ENCODE peak calls at places on chromosomes 4 and X, in eight cellular contexts. One of them, this sample, is unnamed.

GRCh38 chrX:154986826-154987575 is 35.5 kb downstream of the F8 start:
- DNase-seq in stomach: no peak
- DNase-seq in RWPE2: no peak
- DNase-seq in BJ: no peak
- DNase-seq in IMR-90: no peak
- DNase-seq in neural progenitor cell: no peak
- DNase-seq in AG10803: peak
- DNase-seq in GM23338: no peak
- DNase-seq in this sample: no peak

GRCh38 chr4:31791666-31792065 is 1071.5 kb downstream of the PCDH7 start:
- DNase-seq in GM23338: no peak
- DNase-seq in stomach: no peak
- DNase-seq in neural progenitor cell: peak
- DNase-seq in RWPE2: no peak
- DNase-seq in BJ: no peak
- DNase-seq in AG10803: no peak
- DNase-seq in IMR-90: no peak
- DNase-seq in this sample: no peak

GRCh38 chrX:7088968-7089615 is 58.4 kb upstream of the STS start:
- DNase-seq in RWPE2: no peak
- DNase-seq in neural progenitor cell: peak
- DNase-seq in IMR-90: no peak
- DNase-seq in stomach: no peak
- DNase-seq in AG10803: no peak
- DNase-seq in BJ: no peak
- DNase-seq in GM23338: peak
- DNase-seq in this sample: no peak

GRCh38 chr4:159360549-159360948 is 257.7 kb downstream of the RAPGEF2 start:
- DNase-seq in stomach: no peak
- DNase-seq in GM23338: no peak
- DNase-seq in AG10803: peak
- DNase-seq in neural progenitor cell: no peak
- DNase-seq in IMR-90: peak
- DNase-seq in BJ: peak
- DNase-seq in RWPE2: no peak
- DNase-seq in this sample: peak

GRCh38 chr4:28362169-28362568 is 1501.5 kb downstream of the STIM2 start:
- DNase-seq in RWPE2: no peak
- DNase-seq in IMR-90: no peak
- DNase-seq in neural progenitor cell: no peak
- DNase-seq in BJ: no peak
- DNase-seq in GM23338: no peak
- DNase-seq in stomach: no peak
- DNase-seq in AG10803: no peak
- DNase-seq in this sample: no peak

GRCh38 chrX:23788521-23788920 is 5.5 kb downstream of the SAT1 start:
- DNase-seq in GM23338: no peak
- DNase-seq in stomach: no peak
- DNase-seq in BJ: no peak
- DNase-seq in RWPE2: no peak
- DNase-seq in IMR-90: no peak
- DNase-seq in neural progenitor cell: no peak
- DNase-seq in AG10803: no peak
- DNase-seq in this sample: no peak

GRCh38 chr4:176999943-177000543 is 207.3 kb upstream of the VEGFC start:
- DNase-seq in stomach: no peak
- DNase-seq in AG10803: no peak
- DNase-seq in RWPE2: no peak
- DNase-seq in IMR-90: no peak
- DNase-seq in neural progenitor cell: no peak
- DNase-seq in GM23338: peak
- DNase-seq in BJ: no peak
- DNase-seq in this sample: no peak

GRCh38 chr4:118035309-118035708 is 1.0 kb downstream of the NDST3 start:
- DNase-seq in GM23338: no peak
- DNase-seq in RWPE2: no peak
- DNase-seq in neural progenitor cell: no peak
- DNase-seq in AG10803: no peak
- DNase-seq in IMR-90: no peak
- DNase-seq in BJ: no peak
- DNase-seq in stomach: no peak
- DNase-seq in this sample: no peak

GRCh38 chr4:167234388-167234881 is at the start of gene SPOCK3:
- DNase-seq in neural progenitor cell: peak
- DNase-seq in AG10803: peak
- DNase-seq in BJ: no peak
- DNase-seq in IMR-90: no peak
- DNase-seq in stomach: peak
- DNase-seq in RWPE2: peak
- DNase-seq in GM23338: peak
- DNase-seq in this sample: peak

DNA sequence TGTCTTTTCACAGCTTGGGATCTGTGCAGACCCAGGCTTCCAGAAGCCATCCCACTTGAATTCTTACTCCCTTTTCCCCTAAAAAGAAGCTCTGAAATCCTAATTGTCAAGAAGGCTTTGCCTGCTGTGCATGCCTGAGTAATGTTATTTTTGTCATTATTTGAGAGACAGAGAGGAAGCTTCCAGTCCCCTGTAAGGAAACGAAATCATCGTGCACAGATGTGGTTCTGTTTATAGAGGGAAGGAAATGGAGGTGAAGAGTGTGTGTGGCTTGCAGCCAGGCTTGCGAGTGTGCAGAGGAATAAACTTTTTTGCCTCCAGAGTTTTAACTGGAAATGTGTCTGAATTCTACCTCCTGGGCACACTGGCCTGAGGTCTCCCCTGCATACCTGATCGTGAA is 70.2 kb downstream of the TBL1X start:
- DNase-seq in AG10803: no peak
- DNase-seq in GM23338: no peak
- DNase-seq in stomach: no peak
- DNase-seq in IMR-90: peak
- DNase-seq in BJ: no peak
- DNase-seq in neural progenitor cell: no peak
- DNase-seq in RWPE2: no peak
- DNase-seq in this sample: no peak
- H3K4me3 ChIP-seq in AG10803: no peak
- H3K4me3 ChIP-seq in GM23338: no peak
- H3K4me3 ChIP-seq in stomach: no peak
- H3K4me3 ChIP-seq in IMR-90: no peak
- H3K4me3 ChIP-seq in BJ: no peak
- H3K4me3 ChIP-seq in neural progenitor cell: peak
- H3K4me3 ChIP-seq in RWPE2: no peak
- H3K4me3 ChIP-seq in this sample: no peak

GRCh38 chr4:72280252-72280651 is 248.5 kb downstream of the NPFFR2 start:
- DNase-seq in GM23338: no peak
- DNase-seq in stomach: no peak
- DNase-seq in IMR-90: no peak
- DNase-seq in neural progenitor cell: no peak
- DNase-seq in BJ: no peak
- DNase-seq in AG10803: no peak
- DNase-seq in RWPE2: no peak
- DNase-seq in this sample: no peak

GRCh38 chr4:72286185-72286584 is 254.4 kb downstream of the NPFFR2 start:
- DNase-seq in GM23338: peak
- DNase-seq in IMR-90: peak
- DNase-seq in AG10803: peak
- DNase-seq in BJ: no peak
- DNase-seq in RWPE2: no peak
- DNase-seq in neural progenitor cell: no peak
- DNase-seq in stomach: no peak
- DNase-seq in this sample: peak

GRCh38 chr4:72283357-72283756 is 251.6 kb downstream of the NPFFR2 start:
- DNase-seq in AG10803: no peak
- DNase-seq in IMR-90: no peak
- DNase-seq in BJ: no peak
- DNase-seq in stomach: no peak
- DNase-seq in GM23338: peak
- DNase-seq in RWPE2: no peak
- DNase-seq in neural progenitor cell: no peak
- DNase-seq in this sample: no peak
- TF ChIP-seq CTCF in AG10803: no peak
- TF ChIP-seq CTCF in IMR-90: no peak
- TF ChIP-seq CTCF in BJ: no peak
- TF ChIP-seq CTCF in stomach: no peak
- TF ChIP-seq CTCF in GM23338: no peak
- TF ChIP-seq CTCF in RWPE2: no peak
- TF ChIP-seq CTCF in neural progenitor cell: no peak
- TF ChIP-seq CTCF in this sample: no peak

GRCh38 chrX:41457618-41458192 is 10.6 kb downstream of the NYX start:
- DNase-seq in RWPE2: no peak
- DNase-seq in BJ: no peak
- DNase-seq in IMR-90: no peak
- DNase-seq in stomach: no peak
- DNase-seq in AG10803: no peak
- DNase-seq in GM23338: peak
- DNase-seq in neural progenitor cell: no peak
- DNase-seq in this sample: no peak
- H3K4me3 ChIP-seq in RWPE2: no peak
- H3K4me3 ChIP-seq in BJ: no peak
- H3K4me3 ChIP-seq in IMR-90: no peak
- H3K4me3 ChIP-seq in stomach: no peak
- H3K4me3 ChIP-seq in AG10803: no peak
- H3K4me3 ChIP-seq in GM23338: no peak
- H3K4me3 ChIP-seq in neural progenitor cell: no peak
- H3K4me3 ChIP-seq in this sample: no peak

DNA sequence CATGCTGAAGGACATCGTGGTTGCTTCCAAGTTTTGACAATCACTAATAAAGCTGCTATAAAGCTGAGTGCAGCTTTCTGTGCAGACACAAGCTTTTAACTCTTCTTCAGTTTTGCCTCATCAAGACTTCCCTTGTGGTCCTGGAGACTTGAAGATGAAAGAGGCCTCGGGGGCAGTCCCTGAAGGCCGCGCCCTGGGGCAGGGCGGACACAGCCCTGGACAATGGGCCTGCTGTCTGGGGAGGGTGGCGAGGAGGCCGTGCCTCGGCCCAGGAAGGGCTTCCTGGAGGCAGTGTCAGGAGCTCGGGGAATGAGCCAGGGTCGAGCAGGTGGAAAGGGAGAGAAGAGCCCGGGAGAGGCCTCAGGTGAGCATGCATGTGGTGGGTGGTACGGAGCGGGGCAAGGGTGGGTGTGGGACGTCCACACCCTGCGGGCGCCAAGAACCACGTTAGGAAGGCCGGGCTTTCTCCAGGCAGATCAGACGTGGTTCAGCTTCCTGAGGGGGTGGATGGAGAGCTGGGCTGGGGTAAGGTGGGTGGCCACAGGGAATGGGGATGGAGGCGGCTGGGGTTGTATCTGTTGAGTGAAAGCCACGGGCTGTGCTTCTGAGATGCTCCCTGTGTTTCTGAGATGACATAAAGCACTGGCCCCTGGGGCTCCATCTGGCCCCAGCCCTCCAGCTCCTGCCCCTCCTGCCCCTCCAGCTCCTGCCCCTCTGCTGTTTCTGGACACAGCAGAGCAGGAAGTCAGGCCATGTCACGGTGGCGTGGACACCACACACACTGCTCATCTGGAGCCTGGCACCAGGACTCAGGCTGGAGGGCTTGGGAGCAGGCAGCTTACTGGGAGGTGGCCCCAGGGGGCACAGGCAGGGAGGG is 21.5 kb downstream of the ADRA2C start:
- DNase-seq in IMR-90: no peak
- DNase-seq in GM23338: no peak
- DNase-seq in RWPE2: no peak
- DNase-seq in AG10803: no peak
- DNase-seq in stomach: no peak
- DNase-seq in BJ: no peak
- DNase-seq in neural progenitor cell: no peak
- DNase-seq in this sample: no peak
- TF ChIP-seq CTCF in IMR-90: no peak
- TF ChIP-seq CTCF in GM23338: no peak
- TF ChIP-seq CTCF in RWPE2: no peak
- TF ChIP-seq CTCF in AG10803: no peak
- TF ChIP-seq CTCF in stomach: no peak
- TF ChIP-seq CTCF in BJ: no peak
- TF ChIP-seq CTCF in neural progenitor cell: no peak
- TF ChIP-seq CTCF in this sample: no peak

GRCh38 chr4:121711263-121712000 is 14.7 kb upstream of the ANXA5 start:
- DNase-seq in neural progenitor cell: peak
- DNase-seq in IMR-90: peak
- DNase-seq in stomach: peak
- DNase-seq in RWPE2: peak
- DNase-seq in AG10803: peak
- DNase-seq in GM23338: peak
- DNase-seq in BJ: peak
- DNase-seq in this sample: peak
- H3K4me3 ChIP-seq in neural progenitor cell: peak
- H3K4me3 ChIP-seq in IMR-90: peak
- H3K4me3 ChIP-seq in stomach: peak
- H3K4me3 ChIP-seq in RWPE2: no peak
- H3K4me3 ChIP-seq in AG10803: peak
- H3K4me3 ChIP-seq in GM23338: peak
- H3K4me3 ChIP-seq in BJ: peak
- H3K4me3 ChIP-seq in this sample: peak

DNA sequence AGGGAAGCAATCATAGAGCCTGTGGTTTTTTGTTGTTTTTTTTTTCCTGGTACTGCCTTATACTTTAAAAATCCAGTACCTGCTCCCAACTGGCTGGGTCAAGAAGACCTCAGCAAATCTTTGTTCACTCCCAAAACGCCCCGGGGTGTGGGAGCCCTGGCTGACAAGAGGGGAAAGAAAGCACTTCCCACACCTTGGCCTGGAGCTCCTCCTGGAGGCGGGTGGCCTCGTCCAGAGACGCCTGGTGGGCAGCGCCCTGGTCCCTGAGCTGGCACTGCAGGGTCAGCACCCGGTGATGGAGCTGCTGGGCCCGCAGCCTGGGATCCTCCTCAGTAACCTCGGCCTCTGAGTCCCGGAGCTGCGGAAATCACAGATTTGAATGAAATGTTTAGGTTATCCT is 38.2 kb downstream of the C4orf50 start:
- DNase-seq in GM23338: peak
- DNase-seq in RWPE2: peak
- DNase-seq in BJ: no peak
- DNase-seq in IMR-90: no peak
- DNase-seq in AG10803: no peak
- DNase-seq in neural progenitor cell: peak
- DNase-seq in stomach: peak
- DNase-seq in this sample: no peak
- TF ChIP-seq CTCF in GM23338: peak
- TF ChIP-seq CTCF in RWPE2: peak
- TF ChIP-seq CTCF in BJ: peak
- TF ChIP-seq CTCF in IMR-90: peak
- TF ChIP-seq CTCF in AG10803: no peak
- TF ChIP-seq CTCF in neural progenitor cell: peak
- TF ChIP-seq CTCF in stomach: no peak
- TF ChIP-seq CTCF in this sample: peak

This sample was measured in retinal pigment epithelial cell.